ENCODE peak calls at places on chromosomes 12 and 14, in six cellular contexts. E is Right ventricle myocardium inferior; J is fibroblast of mammary gland; M is HAP-1; X is M059J; F is activated CD4-positive, CD25-positive, alpha-beta regulatory T cell treated with anti-CD3 and anti-CD28 coated beads, Interleukin-2, amount 50 U/mL, for 72 hours. Q is an unnamed sample.
A peak's percentile ranks its signal among the peaks of the same experiment; 100 is the strongest.

GRCh38 chr14:74973003-74973614 is 17.7 kb upstream of the PGF start:
- DNase-seq in E (peak; percentile 87), J (peak; percentile 14), M (no peak), X (peak; percentile 56), F (peak; percentile 43), Q (no peak)

GRCh38 chr12:48182659-48183058 is 785 bp upstream of the CCDC184 start:
- DNase-seq in E (no peak), J (no peak), M (no peak), X (no peak), F (no peak), Q (no peak)

GRCh38 chr12:63921157-63921556 is 76.7 kb downstream of the SRGAP1 start:
- DNase-seq in E (no peak), J (no peak), M (no peak), X (peak; percentile 52), F (no peak), Q (no peak)

GRCh38 chr14:22981090-22982012 is 1.0 kb downstream of the AJUBA start:
- DNase-seq in E (no peak), J (no peak), M (no peak), X (peak; percentile 38), F (peak; percentile 41), Q (no peak)

GRCh38 chr14:55366271-55366670 is 45.4 kb downstream of the ATG14 start:
- DNase-seq in E (no peak), J (peak; percentile 77), M (no peak), X (peak; percentile 77), F (no peak), Q (no peak)

GRCh38 chr12:30796891-30797371 is 42.2 kb upstream of the CAPRIN2 start:
- DNase-seq in E (no peak), J (peak; percentile 55), M (no peak), X (peak; percentile 40), F (no peak), Q (no peak)

GRCh38 chr12:115774148-115774905 is 503.2 kb downstream of the MED13L start:
- DNase-seq in E (no peak), J (no peak), M (no peak), X (peak; percentile 33), F (no peak), Q (no peak)

GRCh38 chr14:103727313-103728000 is 11.8 kb downstream of the ZFYVE21 start:
- DNase-seq in E (no peak), J (no peak), M (no peak), X (no peak), F (no peak), Q (no peak)

GRCh38 chr14:95468416-95469133 is 47.9 kb downstream of the SYNE3 start:
- DNase-seq in E (no peak), J (no peak), M (no peak), X (no peak), F (no peak), Q (no peak)

GRCh38 chr12:124740691-124741137 is 123.0 kb downstream of the SCARB1 start:
- DNase-seq in E (peak; percentile 45), J (peak; percentile 49), M (no peak), X (peak; percentile 81), F (no peak), Q (peak; percentile 48)

GRCh38 chr12:50005150-50005549 is 20.1 kb downstream of the RACGAP1 start:
- DNase-seq in E (no peak), J (no peak), M (no peak), X (no peak), F (no peak), Q (no peak)

GRCh38 chr12:115760231-115760630 is 517.3 kb downstream of the MED13L start:
- DNase-seq in E (no peak), J (no peak), M (no peak), X (no peak), F (no peak), Q (no peak)

GRCh38 chr14:61638595-61639391 is 56.5 kb upstream of the HIF1A start:
- DNase-seq in E (no peak), J (peak; percentile 60), M (no peak), X (no peak), F (no peak), Q (no peak)

GRCh38 chr12:92612611-92613010 is 90.2 kb upstream of the PLEKHG7 start:
- DNase-seq in E (no peak), J (no peak), M (no peak), X (no peak), F (no peak), Q (no peak)

GRCh38 chr14:95858893-95859292 is 17.7 kb upstream of the TUNAR start:
- DNase-seq in E (no peak), J (no peak), M (no peak), X (no peak), F (no peak), Q (no peak)

GRCh38 chr14:100525615-100526014 is 61.6 kb downstream of the BEGAIN start:
- DNase-seq in E (no peak), J (no peak), M (no peak), X (no peak), F (no peak), Q (no peak)

GRCh38 chr12:86526060-86526595 is 269.9 kb upstream of the MGAT4C start:
- DNase-seq in E (no peak), J (no peak), M (no peak), X (no peak), F (no peak), Q (no peak)

GRCh38 chr14:23183076-23183475 is 384 bp downstream of the SLC7A8 start:
- DNase-seq in E (no peak), J (no peak), M (no peak), X (no peak), F (no peak), Q (no peak)

GRCh38 chr14:49549446-49549845 is 36.7 kb downstream of the RPS29 start:
- DNase-seq in E (no peak), J (no peak), M (no peak), X (no peak), F (no peak), Q (no peak)

GRCh38 chr12:124828264-124829007 is 35.2 kb downstream of the SCARB1 start:
- DNase-seq in E (peak; percentile 42), J (no peak), M (no peak), X (peak; percentile 94), F (no peak), Q (no peak)

GRCh38 chr14:105439710-105440553 is 20.3 kb downstream of the MTA1 start:
- DNase-seq in E (peak; percentile 37), J (no peak), M (no peak), X (no peak), F (no peak), Q (no peak)

GRCh38 chr12:108825205-108825950 is 32.0 kb downstream of the SSH1 start:
- DNase-seq in E (no peak), J (peak; percentile 78), M (no peak), X (no peak), F (no peak), Q (no peak)

GRCh38 chr12:71947645-71948105 is 9.0 kb downstream of the TPH2 start:
- DNase-seq in E (no peak), J (peak; percentile 67), M (peak; percentile 98), X (peak; percentile 70), F (no peak), Q (no peak)

GRCh38 chr12:57127101-57127709 is 1.1 kb upstream of the LRP1 start:
- DNase-seq in E (peak; percentile 89), J (no peak), M (peak; percentile 50), X (peak; percentile 74), F (peak; percentile 37), Q (peak; percentile 52)

GRCh38 chr14:55448146-55448614 is 7.8 kb upstream of the TBPL2 start:
- DNase-seq in E (no peak), J (peak; percentile 98), M (no peak), X (peak; percentile 99), F (no peak), Q (no peak)

GRCh38 chr12:97047361-97047760 is 140.3 kb downstream of the NEDD1 start:
- DNase-seq in E (no peak), J (no peak), M (no peak), X (no peak), F (no peak), Q (no peak)

GRCh38 chr12:78018146-78018910 is 187.6 kb downstream of the NAV3 start:
- DNase-seq in E (no peak), J (no peak), M (no peak), X (peak; percentile 20), F (no peak), Q (no peak)

GRCh38 chr14:88232783-88233182 is 90.3 kb downstream of the KCNK10 start:
- DNase-seq in E (no peak), J (no peak), M (no peak), X (no peak), F (no peak), Q (no peak)

GRCh38 chr12:90355701-90356345 is 599.2 kb downstream of the CCER1 start:
- DNase-seq in E (no peak), J (no peak), M (no peak), X (no peak), F (no peak), Q (no peak)

GRCh38 chr12:50934371-50934851 is 17.9 kb upstream of the HIGD1C start:
- DNase-seq in E (no peak), J (peak; percentile 51), M (no peak), X (no peak), F (no peak), Q (no peak)

GRCh38 chr14:100117026-100117425 is 42.4 kb downstream of the DEGS2 start:
- DNase-seq in E (no peak), J (no peak), M (no peak), X (no peak), F (no peak), Q (no peak)

GRCh38 chr12:121009744-121010143 is 6.5 kb downstream of the C12orf43 start:
- DNase-seq in E (no peak), J (peak; percentile 46), M (peak; percentile 26), X (peak; percentile 44), F (no peak), Q (no peak)

GRCh38 chr14:96055065-96055752 is 16.0 kb downstream of the C14orf132 start:
- DNase-seq in E (no peak), J (peak; percentile 69), M (no peak), X (no peak), F (no peak), Q (no peak)

GRCh38 chr12:82363990-82364389 is 5.7 kb downstream of the METTL25 start:
- DNase-seq in E (no peak), J (no peak), M (no peak), X (no peak), F (no peak), Q (no peak)

GRCh38 chr14:103562135-103562384 is 397 bp downstream of the BAG5 start:
- DNase-seq in E (no peak), J (no peak), M (no peak), X (peak; percentile 33), F (no peak), Q (no peak)

GRCh38 chr14:71141701-71142374 is 234.6 kb downstream of the PCNX1 start:
- DNase-seq in E (no peak), J (peak; percentile 42), M (no peak), X (no peak), F (no peak), Q (no peak)